ENCODE peak calls at places on chromosome 6, in seven cellular contexts. D is GM23338, G is sigmoid colon, L is Panc1, E is stomach, T is transverse colon, V is K562. W is an unnamed sample.
A peak's percentile ranks its signal among the peaks of the same experiment; 100 is the strongest.

GRCh38 chr6:27238010-27238983 is 9.2 kb upstream of the PRSS16 start:
- DNase-seq in E (no peak), D (peak; percentile 71), T (no peak), V (no peak), G (no peak), L (no peak), W (no peak)

GRCh38 chr6:104648347-104648746 is 211.4 kb downstream of the HACE1 start:
- DNase-seq in V (no peak), D (no peak), L (no peak), G (no peak), T (no peak), E (no peak), W (no peak)

GRCh38 chr6:41965429-41966213 is 24.0 kb upstream of the CCND3 start:
- DNase-seq in L (no peak), E (no peak), V (no peak), G (peak; percentile 24), T (no peak), D (peak; percentile 99), W (no peak)

GRCh38 chr6:43644940-43645612 is at the start of gene RSPH9:
- DNase-seq in V (no peak), T (peak; percentile 82), E (peak; percentile 63), G (peak; percentile 83), D (peak; percentile 99), L (no peak), W (no peak)

GRCh38 chr6:112879920-112880413 is 532.8 kb downstream of the RFPL4B start:
- DNase-seq in V (peak; percentile 85), T (peak; percentile 19), D (peak; percentile 66), G (peak; percentile 63), E (peak; percentile 49), L (no peak), W (no peak)

GRCh38 chr6:10951675-10952282 is 64.9 kb downstream of the SYCP2L start:
- DNase-seq in G (no peak), T (no peak), D (peak; percentile 69), E (no peak), L (peak; percentile 43), V (peak; percentile 24), W (no peak)

GRCh38 chr6:8857160-8857559 is 421.8 kb upstream of the SLC35B3 start:
- DNase-seq in T (no peak), G (no peak), D (no peak), E (no peak), L (no peak), V (no peak), W (no peak)

GRCh38 chr6:157123245-157123644 is 200.1 kb downstream of the TMEM242 start:
- DNase-seq in L (no peak), E (no peak), V (no peak), G (no peak), D (no peak), T (no peak), W (no peak)

GRCh38 chr6:51868591-51869355 is 218.6 kb downstream of the PKHD1 start:
- DNase-seq in V (no peak), D (no peak), G (no peak), E (peak; percentile 70), T (no peak), L (no peak), W (no peak)

GRCh38 chr6:126307859-126308258 is 32.1 kb upstream of the CENPW start:
- DNase-seq in T (no peak), V (no peak), L (no peak), E (no peak), G (no peak), D (no peak), W (no peak)

GRCh38 chr6:54099201-54099600 is 12.0 kb upstream of the MLIP start:
- DNase-seq in E (no peak), D (no peak), V (no peak), G (no peak), L (no peak), T (no peak), W (no peak)

GRCh38 chr6:52543262-52543661 is 33.6 kb downstream of the TRAM2 start:
- DNase-seq in G (no peak), T (no peak), V (no peak), L (no peak), E (no peak), D (no peak), W (no peak)

GRCh38 chr6:47197672-47198640 is 111.7 kb downstream of the TNFRSF21 start:
- DNase-seq in D (no peak), G (no peak), T (no peak), L (no peak), E (no peak), V (no peak), W (no peak)

GRCh38 chr6:16985484-16986284 is 116.2 kb upstream of the STMND1 start:
- DNase-seq in L (no peak), V (no peak), E (no peak), T (no peak), D (no peak), G (peak; percentile 70), W (no peak)

GRCh38 chr6:136646377-136646776 is 96.2 kb upstream of the MAP7 start:
- DNase-seq in L (no peak), V (no peak), E (no peak), D (no peak), T (no peak), G (no peak), W (no peak)

GRCh38 chr6:1524040-1524480 is 85.7 kb upstream of the FOXC1 start:
- DNase-seq in L (no peak), E (peak; percentile 29), V (peak; percentile 84), G (no peak), D (peak; percentile 94), T (peak; percentile 36), W (no peak)

GRCh38 chr6:32627831-32628230 is 9.4 kb upstream of the HLA-DQA1 start:
- DNase-seq in E (peak; percentile 47), V (no peak), T (peak; percentile 19), D (no peak), L (no peak), G (no peak), W (no peak)

GRCh38 chr6:44035621-44036020 is 91.6 kb downstream of the MRPL14 start:
- DNase-seq in G (peak; percentile 70), D (no peak), V (no peak), T (no peak), L (no peak), E (no peak), W (no peak)

GRCh38 chr6:147170269-147170668 is 33.9 kb upstream of the STXBP5 start:
- DNase-seq in L (no peak), T (no peak), D (no peak), V (no peak), G (no peak), E (no peak), W (no peak)

GRCh38 chr6:147169529-147169928 is 34.7 kb upstream of the STXBP5 start:
- DNase-seq in V (no peak), L (no peak), D (no peak), E (no peak), G (no peak), T (no peak), W (no peak)

GRCh38 chr6:147176795-147177194 is 27.4 kb upstream of the STXBP5 start:
- DNase-seq in L (no peak), T (no peak), D (peak; percentile 32), V (no peak), G (no peak), E (no peak), W (no peak)

GRCh38 chr6:147173675-147174339 is 30.4 kb upstream of the STXBP5 start:
- DNase-seq in G (no peak), V (no peak), L (no peak), T (no peak), E (no peak), D (no peak), W (no peak)

GRCh38 chr6:147173140-147173539 is 31.1 kb upstream of the STXBP5 start:
- DNase-seq in D (no peak), E (no peak), G (no peak), L (no peak), V (no peak), T (no peak), W (no peak)
- TF ChIP-seq POLR2AphosphoS5 in D (no peak), E (no peak), G (no peak), L (no peak), V (no peak), T (no peak), W (no peak)

GRCh38 chr6:167092672-167093339 is 30.1 kb upstream of the CCR6 start:
- DNase-seq in L (no peak), D (no peak), G (no peak), V (no peak), T (no peak), E (no peak), W (no peak)

GRCh38 chr6:167094820-167095637 is 27.9 kb upstream of the CCR6 start:
- DNase-seq in E (no peak), T (no peak), G (no peak), D (no peak), L (no peak), V (no peak), W (no peak)

GRCh38 chr6:167093922-167094432 is 28.9 kb upstream of the CCR6 start:
- DNase-seq in V (no peak), E (no peak), G (no peak), L (no peak), T (peak; percentile 62), D (no peak), W (no peak)

GRCh38 chr6:167094436-167094819 is 28.5 kb upstream of the CCR6 start:
- DNase-seq in G (no peak), D (no peak), L (no peak), T (no peak), V (no peak), E (no peak), W (peak; percentile 74)

DNA sequence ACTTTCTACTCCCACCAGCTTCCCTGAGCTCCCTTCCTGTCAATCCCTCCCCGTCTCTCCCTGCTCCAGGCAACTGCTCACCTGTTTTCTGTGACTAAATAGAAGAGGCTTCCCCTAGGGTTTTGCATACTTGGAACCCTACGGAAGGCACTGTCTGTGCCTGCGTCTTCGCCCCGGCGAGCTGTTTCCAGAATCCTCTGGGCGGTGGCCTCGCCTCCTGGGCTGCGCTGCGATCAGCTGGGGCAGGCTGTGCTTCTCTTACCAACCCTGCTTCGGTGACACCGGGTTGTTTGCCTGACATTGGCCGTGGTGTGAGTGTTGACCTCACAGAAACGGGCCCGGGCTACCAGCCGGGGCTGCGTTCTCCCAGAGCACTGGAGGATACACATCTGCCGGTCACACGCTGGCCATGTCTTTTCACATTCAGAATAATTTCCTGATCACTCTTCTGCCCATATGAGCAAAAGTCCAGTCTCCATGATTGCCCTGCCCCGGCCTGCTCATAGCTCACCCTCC is 29.4 kb upstream of the CCR6 start:
- DNase-seq in L (no peak), T (no peak), G (no peak), E (no peak), V (no peak), D (no peak), W (no peak)
- H3K4me1 ChIP-seq in L (no peaks in the 10 kb centered on the region), T (no peaks in the 10 kb centered on the region), G (no peaks in the 10 kb centered on the region), E (no peaks in the 10 kb centered on the region), V (peaks cover 9% of the 10 kb centered on the region), D (no peaks in the 10 kb centered on the region), W (no peaks in the 10 kb centered on the region)

GRCh38 chr6:13818341-13818740 is 4.0 kb upstream of the MCUR1 start:
- DNase-seq in G (no peak), L (no peak), D (peak; percentile 32), E (no peak), V (no peak), T (no peak), W (no peak)
- TF ChIP-seq POLR2AphosphoS5 in G (no peak), L (no peak), D (no peak), E (no peak), V (no peak), T (no peak), W (no peak)

DNA sequence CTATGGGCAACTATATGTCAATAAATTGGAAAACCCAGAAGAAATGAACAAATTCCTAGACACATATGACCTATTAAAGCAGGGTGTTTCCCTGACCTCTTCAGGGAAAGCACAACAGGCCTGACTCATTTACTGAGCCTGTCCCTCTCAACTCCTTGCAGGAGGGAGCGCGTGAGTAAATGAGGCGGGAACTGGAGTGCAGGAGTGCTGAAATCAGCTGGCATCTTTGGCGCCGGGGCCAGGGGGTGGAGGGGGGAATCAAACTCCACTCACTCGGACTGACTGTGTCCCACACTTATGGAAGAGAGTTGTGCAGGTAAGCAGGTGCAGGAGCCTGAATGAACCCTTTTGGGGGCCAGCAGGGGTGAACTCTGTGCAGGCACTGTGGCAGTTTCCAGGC is 671.2 kb upstream of the PTCHD4 start:
- DNase-seq in E (no peak), G (no peak), L (no peak), D (no peak), T (no peak), V (no peak), W (no peak)
- H3K4me1 ChIP-seq in E (no peaks in the 10 kb centered on the region), G (no peaks in the 10 kb centered on the region), L (no peaks in the 10 kb centered on the region), D (no peaks in the 10 kb centered on the region), T (no peaks in the 10 kb centered on the region), V (no peaks in the 10 kb centered on the region), W (no peaks in the 10 kb centered on the region)

W was measured in vagina.